ENCODE peak calls at places on chromosome 1, in six cellular contexts. K is NCI-H2171 treated with DMSO at 0.1 percent for 48 hours; B is left ventricle myocardium inferior; E is CD4-positive, alpha-beta memory T cell; S is SHP77; H is AG09309. G is an unnamed sample.
A peak's percentile ranks its signal among the peaks of the same experiment; 100 is the strongest.

GRCh38 chr1:160261526-160261877 is 847 bp downstream of the DCAF8 start:
- DNase-seq in K (peak; percentile 77), B (no peak), E (peak; percentile 81), S (peak; percentile 24), H (no peak), G (no peak)

GRCh38 chr1:206503591-206504362 is 3.6 kb upstream of the RASSF5 start:
- DNase-seq in K (peak; percentile 56), B (no peak), E (no peak), S (no peak), H (peak; percentile 95), G (peak; percentile 72)

GRCh38 chr1:153661111-153661708 is 2.7 kb downstream of the SNAPIN start:
- DNase-seq in K (peak; percentile 42), B (no peak), E (no peak), S (no peak), H (no peak), G (no peak)

GRCh38 chr1:20125091-20125490 is 5.8 kb upstream of the PLA2G2D start:
- DNase-seq in K (no peak), B (no peak), E (no peak), S (no peak), H (no peak), G (no peak)

GRCh38 chr1:161792740-161793139 is 26.6 kb downstream of the ATF6 start:
- DNase-seq in K (peak; percentile 66), B (no peak), E (peak; percentile 42), S (peak; percentile 35), H (peak; percentile 70), G (no peak)

GRCh38 chr1:30763654-30764248 is 6.2 kb upstream of the LAPTM5 start:
- DNase-seq in K (no peak), B (no peak), E (no peak), S (peak; percentile 88), H (no peak), G (no peak)

GRCh38 chr1:201719812-201720521 is 109.0 kb upstream of the IPO9 start:
- DNase-seq in K (peak; percentile 73), B (peak; percentile 79), E (no peak), S (no peak), H (peak; percentile 82), G (no peak)

GRCh38 chr1:113812661-113813135 is 422 bp upstream of the RSBN1 start:
- DNase-seq in K (no peak), B (no peak), E (no peak), S (peak; percentile 28), H (no peak), G (no peak)

GRCh38 chr1:214439352-214440119 is 111.9 kb downstream of the PTPN14 start:
- DNase-seq in K (peak; percentile 94), B (no peak), E (peak; percentile 17), S (peak; percentile 92), H (no peak), G (no peak)

GRCh38 chr1:48561444-48561843 is 89.4 kb upstream of the SPATA6 start:
- DNase-seq in K (no peak), B (no peak), E (no peak), S (no peak), H (no peak), G (no peak)

GRCh38 chr1:197890936-197891335 is 11.5 kb upstream of the C1orf53 start:
- DNase-seq in K (no peak), B (no peak), E (no peak), S (no peak), H (no peak), G (no peak)

GRCh38 chr1:8903908-8904650 is 25.6 kb upstream of the ENO1 start:
- DNase-seq in K (no peak), B (no peak), E (no peak), S (no peak), H (peak; percentile 95), G (peak; percentile 30)

GRCh38 chr1:158942490-158942889 is 11.1 kb downstream of the PYHIN1 start:
- DNase-seq in K (no peak), B (no peak), E (no peak), S (no peak), H (no peak), G (no peak)

GRCh38 chr1:9891207-9891606 is 18.9 kb downstream of the CTNNBIP1 start:
- DNase-seq in K (no peak), B (no peak), E (no peak), S (no peak), H (no peak), G (no peak)

GRCh38 chr1:186325239-186325638 is 49.8 kb downstream of the TPR start:
- DNase-seq in K (peak; percentile 21), B (no peak), E (peak; percentile 28), S (peak; percentile 4), H (no peak), G (no peak)

GRCh38 chr1:37845781-37846180 is 13.6 kb downstream of the MTF1 start:
- DNase-seq in K (no peak), B (no peak), E (no peak), S (no peak), H (no peak), G (no peak)

GRCh38 chr1:228982637-228983036 is 247.4 kb downstream of the RHOU start:
- DNase-seq in K (peak; percentile 74), B (no peak), E (no peak), S (no peak), H (no peak), G (no peak)

GRCh38 chr1:14783592-14783886 is 185.1 kb downstream of the KAZN start:
- DNase-seq in K (no peak), B (no peak), E (no peak), S (no peak), H (no peak), G (no peak)

GRCh38 chr1:102472524-102472923 is 475.8 kb upstream of the OLFM3 start:
- DNase-seq in K (no peak), B (no peak), E (no peak), S (no peak), H (no peak), G (no peak)

GRCh38 chr1:185016880-185017279 is 28.5 kb upstream of the RNF2 start:
- DNase-seq in K (no peak), B (no peak), E (no peak), S (no peak), H (no peak), G (no peak)

GRCh38 chr1:108108119-108108518 is 92.0 kb downstream of the SLC25A24 start:
- DNase-seq in K (no peak), B (no peak), E (no peak), S (no peak), H (no peak), G (no peak)

GRCh38 chr1:206690516-206690915 is 5.8 kb downstream of the MAPKAPK2 start:
- DNase-seq in K (no peak), B (peak; percentile 74), E (no peak), S (no peak), H (no peak), G (no peak)

GRCh38 chr1:85580046-85580411 is 532 bp upstream of the CCN1 start:
- DNase-seq in K (no peak), B (no peak), E (no peak), S (no peak), H (peak; percentile 76), G (no peak)

G was measured in GOT3.